ENCODE peak calls at places on chromosome 19, in six cellular contexts. One of them, this sample, is unnamed.

GRCh38 chr19:1826557-1827521 is 14.8 kb upstream of the ATP8B3 start:
- DNase-seq in activated CD4-positive, alpha-beta T cell treated with anti-CD3 and anti-CD28 coated beads, Interleukin-2, amount 10 ng/mL, durations not matched to agents 7 days and 5 days: no peak
- DNase-seq in SK-MEL-5: no peak
- DNase-seq in NCI-H2171 treated with DMSO at 0.1 percent for 48 hours: no peak
- DNase-seq in HL-60: no peak
- DNase-seq in GM04504: no peak
- DNase-seq in this sample: no peak

GRCh38 chr19:40284501-40285352 is at the start of gene AKT2:
- DNase-seq in activated CD4-positive, alpha-beta T cell treated with anti-CD3 and anti-CD28 coated beads, Interleukin-2, amount 10 ng/mL, durations not matched to agents 7 days and 5 days: peak; percentile 67
- DNase-seq in SK-MEL-5: peak; percentile 41
- DNase-seq in NCI-H2171 treated with DMSO at 0.1 percent for 48 hours: no peak
- DNase-seq in HL-60: peak; percentile 14
- DNase-seq in GM04504: no peak
- DNase-seq in this sample: no peak

GRCh38 chr19:49713236-49713845 is 22.4 kb downstream of the CPT1C start:
- DNase-seq in activated CD4-positive, alpha-beta T cell treated with anti-CD3 and anti-CD28 coated beads, Interleukin-2, amount 10 ng/mL, durations not matched to agents 7 days and 5 days: no peak
- DNase-seq in SK-MEL-5: no peak
- DNase-seq in NCI-H2171 treated with DMSO at 0.1 percent for 48 hours: no peak
- DNase-seq in HL-60: no peak
- DNase-seq in GM04504: no peak
- DNase-seq in this sample: no peak

GRCh38 chr19:19181614-19182013 is 10.3 kb downstream of the BORCS8 start:
- DNase-seq in activated CD4-positive, alpha-beta T cell treated with anti-CD3 and anti-CD28 coated beads, Interleukin-2, amount 10 ng/mL, durations not matched to agents 7 days and 5 days: no peak
- DNase-seq in SK-MEL-5: no peak
- DNase-seq in NCI-H2171 treated with DMSO at 0.1 percent for 48 hours: no peak
- DNase-seq in HL-60: peak; percentile 83
- DNase-seq in GM04504: no peak
- DNase-seq in this sample: no peak

GRCh38 chr19:23481043-23481442 is 85.8 kb upstream of the ZNF91 start:
- DNase-seq in activated CD4-positive, alpha-beta T cell treated with anti-CD3 and anti-CD28 coated beads, Interleukin-2, amount 10 ng/mL, durations not matched to agents 7 days and 5 days: no peak
- DNase-seq in SK-MEL-5: no peak
- DNase-seq in NCI-H2171 treated with DMSO at 0.1 percent for 48 hours: peak; percentile 27
- DNase-seq in HL-60: no peak
- DNase-seq in GM04504: no peak
- DNase-seq in this sample: no peak

GRCh38 chr19:55212447-55212846 is 3.1 kb upstream of the PTPRH start:
- DNase-seq in activated CD4-positive, alpha-beta T cell treated with anti-CD3 and anti-CD28 coated beads, Interleukin-2, amount 10 ng/mL, durations not matched to agents 7 days and 5 days: peak; percentile 47
- DNase-seq in SK-MEL-5: peak; percentile 74
- DNase-seq in NCI-H2171 treated with DMSO at 0.1 percent for 48 hours: peak; percentile 5
- DNase-seq in HL-60: peak; percentile 25
- DNase-seq in GM04504: no peak
- DNase-seq in this sample: no peak

GRCh38 chr19:32748497-32748896 is 28.9 kb downstream of the TDRD12 start:
- DNase-seq in activated CD4-positive, alpha-beta T cell treated with anti-CD3 and anti-CD28 coated beads, Interleukin-2, amount 10 ng/mL, durations not matched to agents 7 days and 5 days: no peak
- DNase-seq in SK-MEL-5: no peak
- DNase-seq in NCI-H2171 treated with DMSO at 0.1 percent for 48 hours: peak; percentile 49
- DNase-seq in HL-60: peak; percentile 13
- DNase-seq in GM04504: no peak
- DNase-seq in this sample: no peak

GRCh38 chr19:2042485-2043268 is 8.4 kb downstream of the MKNK2 start:
- DNase-seq in activated CD4-positive, alpha-beta T cell treated with anti-CD3 and anti-CD28 coated beads, Interleukin-2, amount 10 ng/mL, durations not matched to agents 7 days and 5 days: no peak
- DNase-seq in SK-MEL-5: no peak
- DNase-seq in NCI-H2171 treated with DMSO at 0.1 percent for 48 hours: no peak
- DNase-seq in HL-60: no peak
- DNase-seq in GM04504: no peak
- DNase-seq in this sample: no peak

GRCh38 chr19:49953376-49953775 is 7.6 kb downstream of the SIGLEC11 start:
- DNase-seq in activated CD4-positive, alpha-beta T cell treated with anti-CD3 and anti-CD28 coated beads, Interleukin-2, amount 10 ng/mL, durations not matched to agents 7 days and 5 days: no peak
- DNase-seq in SK-MEL-5: no peak
- DNase-seq in NCI-H2171 treated with DMSO at 0.1 percent for 48 hours: no peak
- DNase-seq in HL-60: peak; percentile 73
- DNase-seq in GM04504: no peak
- DNase-seq in this sample: no peak

GRCh38 chr19:58401825-58402433 is 6.5 kb downstream of the RNF225 start:
- DNase-seq in activated CD4-positive, alpha-beta T cell treated with anti-CD3 and anti-CD28 coated beads, Interleukin-2, amount 10 ng/mL, durations not matched to agents 7 days and 5 days: no peak
- DNase-seq in SK-MEL-5: no peak
- DNase-seq in NCI-H2171 treated with DMSO at 0.1 percent for 48 hours: peak; percentile 49
- DNase-seq in HL-60: no peak
- DNase-seq in GM04504: no peak
- DNase-seq in this sample: no peak

GRCh38 chr19:29367701-29368306 is 154.9 kb upstream of the UQCRFS1 start:
- DNase-seq in activated CD4-positive, alpha-beta T cell treated with anti-CD3 and anti-CD28 coated beads, Interleukin-2, amount 10 ng/mL, durations not matched to agents 7 days and 5 days: no peak
- DNase-seq in SK-MEL-5: no peak
- DNase-seq in NCI-H2171 treated with DMSO at 0.1 percent for 48 hours: no peak
- DNase-seq in HL-60: no peak
- DNase-seq in GM04504: no peak
- DNase-seq in this sample: no peak

This sample was measured in foreskin melanocyte.